ENCODE peak calls at places on chromosomes 7 and 10, in ten cellular contexts. H, O, C, Q, Y, P, M, F, R and N are unnamed samples.

GRCh38 chr10:75395171-75395954 is 6.2 kb downstream of the ZNF503 start:
- DNase-seq in Y (peak), R (no peak), F (peak), P (no peak), M (peak), C (no peak), O (peak), Q (peak), H (peak), N (no peak)

GRCh38 chr7:41788556-41788955 is 85.7 kb upstream of the INHBA start:
- DNase-seq in C (no peak), Q (no peak), M (no peak), P (no peak), H (no peak), O (no peak), Y (no peak), F (no peak), R (no peak), N (no peak)

GRCh38 chr10:10403762-10404161 is 613.9 kb upstream of the CELF2 start:
- DNase-seq in M (no peak), F (no peak), R (no peak), Q (no peak), H (no peak), C (no peak), Y (no peak), P (no peak), O (no peak), N (no peak)

GRCh38 chr7:20304366-20304765 is 26.3 kb upstream of the ITGB8 start:
- DNase-seq in F (no peak), R (peak), P (no peak), C (no peak), H (no peak), O (no peak), Y (no peak), M (no peak), Q (no peak), N (no peak)

GRCh38 chr7:129315916-129316315 is 91.1 kb downstream of the AHCYL2 start:
- DNase-seq in C (no peak), Y (no peak), P (peak), O (no peak), R (no peak), F (peak), M (no peak), Q (peak), H (no peak), N (no peak)

GRCh38 chr10:105879396-105879795 is 1238.3 kb downstream of the SORCS3 start:
- DNase-seq in Q (no peak), P (no peak), O (no peak), R (no peak), C (no peak), F (no peak), H (no peak), Y (no peak), M (no peak), N (no peak)

GRCh38 chr10:27240891-27241639 is 468 bp upstream of the ACBD5 start:
- DNase-seq in M (peak), R (peak), Q (peak), C (no peak), P (no peak), F (no peak), O (no peak), Y (no peak), H (peak), N (no peak)

GRCh38 chr7:88254721-88255120 is 34.9 kb upstream of the SRI start:
- DNase-seq in Y (no peak), H (no peak), P (no peak), M (no peak), Q (no peak), F (no peak), O (peak), C (no peak), R (no peak), N (no peak)

GRCh38 chr7:51847461-51848134 is 531.0 kb upstream of the COBL start:
- DNase-seq in O (no peak), Q (no peak), P (no peak), M (peak), C (no peak), Y (no peak), H (no peak), F (no peak), R (no peak), N (no peak)

GRCh38 chr7:101066141-101066857 is 19.0 kb upstream of the TRIM56 start:
- DNase-seq in C (no peak), O (no peak), F (peak), H (no peak), M (no peak), P (no peak), R (no peak), Q (peak), Y (peak), N (no peak)

GRCh38 chr10:108230478-108231170 is 1066.1 kb upstream of the SORCS1 start:
- DNase-seq in Y (no peak), Q (no peak), C (no peak), M (no peak), H (no peak), P (no peak), F (no peak), R (no peak), O (no peak), N (no peak)

GRCh38 chr10:73304876-73305275 is 52.4 kb upstream of the MRPS16 start:
- DNase-seq in R (no peak), M (no peak), C (no peak), O (no peak), H (no peak), P (no peak), F (no peak), Y (no peak), Q (no peak), N (no peak)

GRCh38 chr7:139591550-139592195 is 68.2 kb downstream of the CLEC2L start:
- DNase-seq in P (no peak), Q (no peak), Y (no peak), O (no peak), F (no peak), R (no peak), H (no peak), C (no peak), M (no peak), N (no peak)

GRCh38 chr10:43039629-43040481 is 37.0 kb upstream of the RET start:
- DNase-seq in P (no peak), Y (no peak), C (no peak), H (no peak), Q (no peak), O (no peak), R (no peak), F (no peak), M (peak), N (no peak)

GRCh38 chr7:36943591-36944430 is 219.5 kb upstream of the AOAH start:
- DNase-seq in Q (no peak), H (no peak), O (no peak), P (no peak), F (no peak), M (no peak), R (peak), Y (no peak), C (no peak), N (no peak)

GRCh38 chr10:75294518-75294865 is 58.7 kb upstream of the COMTD1 start:
- DNase-seq in H (no peak), P (no peak), F (peak), Q (peak), R (no peak), Y (no peak), C (no peak), O (no peak), M (peak), N (peak)

GRCh38 chr10:93062499-93063216 is 2.1 kb downstream of the CYP26C1 start:
- DNase-seq in Y (no peak), C (no peak), Q (peak), P (no peak), O (no peak), F (peak), M (peak), R (peak), H (peak), N (no peak)

GRCh38 chr7:22589641-22590141 is 89.7 kb upstream of the STEAP1B start:
- DNase-seq in H (no peak), M (no peak), F (peak), Y (peak), P (no peak), C (no peak), O (no peak), R (no peak), Q (peak), N (no peak)

GRCh38 chr7:219581-220150 is 27.3 kb downstream of the FAM20C start:
- DNase-seq in H (no peak), O (no peak), M (no peak), Q (no peak), C (no peak), R (no peak), F (no peak), P (peak), Y (no peak), N (no peak)

GRCh38 chr7:6530626-6531491 is 20.4 kb downstream of the GRID2IP start:
- DNase-seq in R (peak), Q (peak), O (no peak), M (peak), F (no peak), C (no peak), Y (peak), P (no peak), H (peak), N (peak)

GRCh38 chr10:71868192-71868697 is 17.2 kb upstream of the PSAP start:
- DNase-seq in Y (no peak), O (peak), Q (peak), P (no peak), M (no peak), C (no peak), R (peak), H (no peak), F (no peak), N (no peak)

GRCh38 chr10:77422491-77423338 is 214.9 kb downstream of the KCNMA1 start:
- DNase-seq in Y (no peak), H (no peak), O (no peak), Q (no peak), F (no peak), R (no peak), M (no peak), C (no peak), P (no peak), N (no peak)

GRCh38 chr7:131068604-131069021 is 259.1 kb upstream of the MKLN1 start:
- DNase-seq in P (no peak), M (no peak), F (no peak), O (peak), C (no peak), R (no peak), H (no peak), Y (no peak), Q (peak), N (no peak)

GRCh38 chr7:48250441-48250951 is 79.2 kb downstream of the ABCA13 start:
- DNase-seq in R (no peak), F (no peak), O (no peak), Q (peak), C (no peak), P (no peak), H (no peak), M (no peak), Y (peak), N (no peak)

GRCh38 chr10:80444124-80444523 is 10.0 kb upstream of the TSPAN14 start:
- DNase-seq in O (no peak), H (no peak), Y (no peak), P (no peak), F (no peak), C (no peak), R (no peak), M (no peak), Q (no peak), N (no peak)

GRCh38 chr7:121202834-121203233 is 126.0 kb upstream of the WNT16 start:
- DNase-seq in Q (no peak), Y (no peak), R (no peak), H (no peak), C (no peak), O (no peak), F (no peak), P (no peak), M (no peak), N (no peak)

GRCh38 chr10:132906836-132907235 is 35.5 kb downstream of the CFAP46 start:
- DNase-seq in H (no peak), O (no peak), F (no peak), Q (no peak), P (no peak), Y (no peak), M (no peak), R (no peak), C (no peak), N (no peak)

GRCh38 chr10:44715081-44715480 is 196.1 kb upstream of the TMEM72 start:
- DNase-seq in O (no peak), C (peak), M (no peak), Q (peak), H (no peak), R (no peak), P (no peak), F (no peak), Y (no peak), N (no peak)

GRCh38 chr7:22995011-22995410 is 18.9 kb downstream of the HYCC1 start:
- DNase-seq in R (no peak), O (no peak), Q (no peak), H (no peak), C (no peak), Y (no peak), M (no peak), P (no peak), F (no peak), N (no peak)

GRCh38 chr7:13016036-13016581 is 328.7 kb downstream of the ARL4A start:
- DNase-seq in Y (no peak), O (no peak), P (no peak), H (no peak), F (no peak), R (no peak), Q (no peak), M (no peak), C (no peak), N (no peak)